ENCODE peak calls at places on chromosomes 5 and 9, in six cellular contexts. Y is colonic mucosa, Z is mucosa of descending colon, E is HCT116, M is bronchial epithelial cell, J is OCI-LY7. V is an unnamed sample.
A peak's percentile ranks its signal among the peaks of the same experiment; 100 is the strongest.

GRCh38 chr5:153546566-153546965 is 56.1 kb downstream of the GRIA1 start:
- DNase-seq in M (no peak), E (no peak), Y (no peak), J (no peak), Z (no peak), V (no peak)

GRCh38 chr5:7904170-7904569 is 35.2 kb downstream of the MTRR start:
- DNase-seq in M (peak; percentile 83), Y (no peak), J (no peak), E (no peak), Z (no peak), V (no peak)

GRCh38 chr9:4196376-4196775 is 103.5 kb downstream of the GLIS3 start:
- DNase-seq in Z (no peak), Y (no peak), J (no peak), M (no peak), E (no peak), V (no peak)

GRCh38 chr5:132491368-132492364 is 1.1 kb upstream of the IRF1 start:
- DNase-seq in E (no peak), M (no peak), Z (peak; percentile 35), J (no peak), Y (peak; percentile 36), V (peak; percentile 52)

GRCh38 chr9:134401391-134401790 is 75.1 kb downstream of the RXRA start:
- DNase-seq in Y (no peak), Z (no peak), J (no peak), E (no peak), M (no peak), V (no peak)

GRCh38 chr5:76710991-76711390 is 4.9 kb upstream of the F2R start:
- DNase-seq in J (no peak), E (no peak), Y (no peak), Z (no peak), M (peak; percentile 94), V (peak; percentile 64)

GRCh38 chr9:121505903-121506640 is 6.4 kb upstream of the GGTA1 start:
- DNase-seq in J (no peak), Z (no peak), M (no peak), E (no peak), Y (no peak), V (no peak)

GRCh38 chr9:68685770-68686169 is 19.3 kb upstream of the PIP5K1B start:
- DNase-seq in M (peak; percentile 13), J (peak; percentile 85), Y (peak; percentile 82), Z (peak; percentile 84), E (peak; percentile 37), V (peak; percentile 78)

GRCh38 chr9:116476935-116477381 is 210.1 kb upstream of the TRIM32 start:
- DNase-seq in Y (no peak), E (no peak), J (no peak), Z (no peak), M (no peak), V (no peak)

GRCh38 chr9:94270009-94270408 is 10.9 kb downstream of the ZNF169 start:
- DNase-seq in Y (no peak), E (no peak), J (no peak), M (no peak), Z (no peak), V (no peak)

GRCh38 chr5:107408564-107408963 is 262.2 kb downstream of the EFNA5 start:
- DNase-seq in M (no peak), Y (no peak), Z (no peak), J (no peak), E (no peak), V (no peak)

GRCh38 chr9:98481676-98482075 is 226.2 kb upstream of the TBC1D2 start:
- DNase-seq in J (no peak), Y (no peak), M (peak; percentile 39), E (no peak), Z (no peak), V (no peak)

GRCh38 chr5:132753135-132753987 is 6.1 kb downstream of the CCNI2 start:
- DNase-seq in M (no peak), Z (no peak), E (no peak), Y (no peak), J (no peak), V (peak; percentile 25)

GRCh38 chr5:141172381-141173204 is at the start of gene PCDHB7:
- DNase-seq in Y (no peak), J (peak; percentile 26), Z (no peak), E (peak; percentile 19), M (no peak), V (no peak)
- TF ChIP-seq CTCF in Y (no peak), J (peak; percentile 83), Z (no peak), E (peak; percentile 54), M (peak; percentile 23), V (peak; percentile 9)

DNA sequence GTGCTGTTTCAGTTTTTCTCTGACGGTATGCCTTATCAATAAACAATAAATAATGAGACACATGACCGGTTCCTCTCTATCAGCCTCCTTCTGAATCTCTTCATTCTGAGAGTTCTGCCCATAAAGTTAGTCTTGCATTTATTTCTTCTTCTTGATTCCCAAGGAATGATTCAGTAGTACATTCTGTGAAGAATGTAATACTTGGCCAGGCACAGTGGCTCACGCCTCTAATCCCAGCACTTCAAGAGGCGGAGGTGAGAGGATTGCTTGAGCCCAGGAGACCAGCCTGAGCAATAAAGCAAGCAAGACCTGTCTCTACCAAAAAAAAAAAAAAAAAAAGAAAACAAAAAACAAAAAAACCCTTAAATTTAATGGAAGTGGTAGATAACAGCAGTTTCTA is 53.9 kb downstream of the PAM start:
- DNase-seq in E (no peak), Y (no peak), Z (no peak), J (no peak), M (no peak), V (no peak)
- H3K4me3 ChIP-seq in E (no peak overlapping the region), Y (no peak overlapping the region), Z (no peak overlapping the region), J (no peak overlapping the region), M (no peak overlapping the region), V (no peak overlapping the region)

DNA sequence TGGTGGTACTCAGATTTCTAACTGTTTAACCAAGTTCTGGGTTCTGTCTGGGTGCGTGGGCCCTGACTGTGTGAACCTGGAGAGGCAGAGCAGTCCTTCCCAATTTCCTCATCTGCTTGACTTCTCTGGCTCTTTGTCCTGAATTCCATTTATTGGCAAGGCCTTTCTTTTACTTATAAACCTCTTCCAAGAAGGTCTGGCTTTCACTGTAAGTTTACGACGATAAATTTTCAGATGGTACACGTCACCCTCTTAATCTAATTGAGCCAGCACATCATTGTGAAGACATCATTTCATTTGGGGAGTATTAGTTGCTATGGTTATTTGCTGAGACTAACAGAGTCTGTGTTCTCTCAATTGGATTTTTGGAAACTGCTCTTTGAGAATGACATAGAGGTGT is 92.4 kb downstream of the ARHGAP26 start:
- DNase-seq in Y (no peak), Z (no peak), E (no peak), M (no peak), J (no peak), V (no peak)
- TF ChIP-seq CTCF in Y (no peak), Z (no peak), E (no peak), M (no peak), J (no peak), V (no peak)

GRCh38 chr9:106862946-106863740 is at the start of gene ZNF462:
- DNase-seq in M (peak; percentile 60), Y (peak; percentile 81), E (no peak), Z (peak; percentile 47), J (peak; percentile 2), V (no peak)
- H3K4me3 ChIP-seq in M (peak within 1 kb of the TSS; percentile 80), Y (peak within 1 kb of the TSS; percentile 70), E (peak within 1 kb of the TSS; percentile 56), Z (peak within 1 kb of the TSS; percentile 46), J (peak within 1 kb of the TSS; percentile 39), V (peak within 1 kb of the TSS; percentile 40)

DNA sequence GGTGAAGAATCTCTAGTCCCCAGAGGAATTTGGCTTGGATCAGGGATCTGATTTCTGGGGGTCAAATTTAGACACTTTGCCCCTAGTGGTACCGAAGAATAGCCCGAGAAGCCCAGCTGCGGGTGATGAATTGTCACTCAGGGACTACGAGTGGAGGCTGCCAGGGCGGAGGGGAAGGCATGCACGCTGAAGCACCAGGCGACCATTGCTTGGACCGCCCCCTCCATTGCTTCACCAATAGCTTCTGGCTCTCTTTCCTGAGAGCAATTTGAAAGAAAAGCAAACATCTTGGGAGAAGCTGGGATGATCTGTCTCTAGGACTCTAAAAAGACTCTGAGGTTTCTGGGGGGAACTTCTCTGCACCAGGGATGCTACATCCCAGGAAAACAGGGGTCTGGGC is 137.6 kb downstream of the CRB2 start:
- DNase-seq in Z (no peak), J (no peak), M (no peak), E (no peak), Y (no peak), V (no peak)
- TF ChIP-seq CTCF in Z (no peak), J (no peak), M (no peak), E (no peak), Y (no peak), V (no peak)

GRCh38 chr5:78224358-78224757 is 70.1 kb downstream of the AP3B1 start:
- DNase-seq in Y (no peak), Z (no peak), E (no peak), J (no peak), M (no peak), V (no peak)

GRCh38 chr5:78221467-78221866 is 73.0 kb downstream of the AP3B1 start:
- DNase-seq in M (no peak), Z (no peak), E (no peak), Y (no peak), J (no peak), V (no peak)

GRCh38 chr5:78221964-78222451 is 72.5 kb downstream of the AP3B1 start:
- DNase-seq in Z (no peak), J (peak; percentile 94), M (peak; percentile 39), E (no peak), Y (no peak), V (peak; percentile 94)
- H3K4me3 ChIP-seq in Z (no peak overlapping the region), J (no peak overlapping the region), M (no peak overlapping the region), E (no peak overlapping the region), Y (no peak overlapping the region), V (no peak overlapping the region)

GRCh38 chr5:178117911-178118310 is 4.6 kb downstream of the N4BP3 start:
- DNase-seq in Z (no peak), E (no peak), Y (no peak), J (peak; percentile 82), M (no peak), V (no peak)
- TF ChIP-seq CTCF in Z (no peak), E (no peak), Y (no peak), J (no peak), M (no peak), V (no peak)

GRCh38 chr5:1555011-1555807 is 31.4 kb upstream of the LPCAT1 start:
- DNase-seq in M (peak; percentile 78), J (no peak), E (peak; percentile 19), Y (peak; percentile 28), Z (no peak), V (no peak)
- H3K4me3 ChIP-seq in M (no peak overlapping the region), J (no peak overlapping the region), E (no peak overlapping the region), Y (no peak overlapping the region), Z (no peak overlapping the region), V (no peak overlapping the region)

V was measured in GM12865.